ENCODE peak calls at places on chromosomes 12 and 14, in six cellular contexts. L is MM.1S, Q is psoas muscle, H is transverse colon, Y is H9, X is heart right ventricle. C is an unnamed sample. For H3K4me1, the result is how much of the 10 kb centered on the place peaks cover.

GRCh38 chr12:5262885-5263284 is 169.0 kb upstream of the NTF3 start:
- DNase-seq in L (no peak), Q (no peak), H (no peak), Y (no peak), X (no peak), C (no peak)

GRCh38 chr12:69430942-69431603 is 39.1 kb upstream of the FRS2 start:
- DNase-seq in L (peak), Q (no peak), H (no peak), Y (no peak), X (peak), C (no peak)

GRCh38 chr14:68819260-68819691 is 26.4 kb upstream of the ZFP36L1 start:
- DNase-seq in L (no peak), Q (no peak), H (peak), Y (peak), X (no peak), C (no peak)

GRCh38 chr12:95999484-95999883 is 3.3 kb upstream of the HAL start:
- DNase-seq in L (no peak), Q (no peak), H (no peak), Y (no peak), X (no peak), C (no peak)

GRCh38 chr12:47194501-47194900 is 114.7 kb upstream of the AMIGO2 start:
- DNase-seq in L (peak), Q (no peak), H (no peak), Y (no peak), X (no peak), C (no peak)

GRCh38 chr14:63454863-63455622 is 88.1 kb downstream of the PPP2R5E start:
- DNase-seq in L (no peak), Q (no peak), H (no peak), Y (no peak), X (no peak), C (no peak)

GRCh38 chr14:63852817-63853730 is at the start of gene SYNE2:
- DNase-seq in L (peak), Q (peak), H (peak), Y (peak), X (peak), C (peak)

GRCh38 chr14:93903342-93904184 is 23.6 kb upstream of the FAM181A start:
- DNase-seq in L (no peak), Q (no peak), H (no peak), Y (peak), X (no peak), C (no peak)

GRCh38 chr14:61174395-61175386 is 106.4 kb downstream of the TMEM30B start:
- DNase-seq in L (no peak), Q (no peak), H (no peak), Y (no peak), X (no peak), C (no peak)

GRCh38 chr14:92121207-92121669 is 268 bp downstream of the NDUFB1 start:
- DNase-seq in L (peak), Q (peak), H (peak), Y (no peak), X (peak), C (no peak)

GRCh38 chr12:57456145-57456700 is 1.1 kb downstream of the INHBE start:
- DNase-seq in L (peak), Q (no peak), H (no peak), Y (peak), X (no peak), C (no peak)

GRCh38 chr14:80275208-80275850 is 64.0 kb upstream of the DIO2 start:
- DNase-seq in L (no peak), Q (no peak), H (no peak), Y (no peak), X (no peak), C (no peak)

GRCh38 chr12:14841761-14842160 is 1.6 kb downstream of the ART4 start:
- DNase-seq in L (no peak), Q (peak), H (peak), Y (no peak), X (peak), C (peak)

GRCh38 chr12:82970614-82971013 is 283.9 kb downstream of the TMTC2 start:
- DNase-seq in L (no peak), Q (no peak), H (no peak), Y (no peak), X (no peak), C (no peak)

GRCh38 chr12:219891-220352 is 6.0 kb upstream of the SLC6A12 start:
- DNase-seq in L (peak), Q (peak), H (peak), Y (peak), X (peak), C (no peak)

GRCh38 chr14:44914849-44915248 is 46.9 kb downstream of the KLHL28 start:
- DNase-seq in L (no peak), Q (no peak), H (no peak), Y (peak), X (peak), C (no peak)

GRCh38 chr12:121223283-121223946 is 13.5 kb downstream of the P2RX4 start:
- DNase-seq in L (no peak), Q (no peak), H (peak), Y (peak), X (no peak), C (no peak)

GRCh38 chr14:81455344-81455743 is 55.2 kb upstream of the STON2 start:
- DNase-seq in L (no peak), Q (no peak), H (no peak), Y (no peak), X (no peak), C (no peak)

GRCh38 chr14:102090713-102091112 is 3.9 kb upstream of the HSP90AA1 start:
- DNase-seq in L (no peak), Q (no peak), H (no peak), Y (no peak), X (no peak), C (no peak)

GRCh38 chr12:69240625-69240984 is 1.2 kb downstream of the CPSF6 start:
- DNase-seq in L (peak), Q (no peak), H (no peak), Y (no peak), X (no peak), C (no peak)

DNA sequence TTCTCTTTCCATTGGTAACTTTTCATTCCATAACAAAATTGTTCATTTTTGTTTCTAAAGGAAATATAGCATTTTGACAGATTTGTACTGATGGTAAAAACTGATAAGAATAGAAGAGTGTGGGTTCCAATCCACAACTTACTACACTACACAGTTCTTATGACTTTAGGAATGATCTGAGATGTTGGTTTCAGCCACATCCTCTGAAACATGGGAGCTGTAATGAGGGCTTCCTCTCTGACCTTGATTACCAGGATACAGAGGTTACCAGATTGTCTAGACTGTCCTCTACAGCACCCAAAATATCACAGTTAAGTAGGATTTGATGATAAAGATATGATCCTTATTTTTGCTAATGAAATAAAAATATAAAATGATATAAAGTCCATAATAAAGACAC is 1184.6 kb downstream of the FLRT2 start:
- DNase-seq in L (no peak), Q (no peak), H (no peak), Y (no peak), X (no peak), C (no peak)
- H3K27ac ChIP-seq in L (peak), Q (no peak), H (no peak), Y (no peak), X (no peak), C (no peak)

DNA sequence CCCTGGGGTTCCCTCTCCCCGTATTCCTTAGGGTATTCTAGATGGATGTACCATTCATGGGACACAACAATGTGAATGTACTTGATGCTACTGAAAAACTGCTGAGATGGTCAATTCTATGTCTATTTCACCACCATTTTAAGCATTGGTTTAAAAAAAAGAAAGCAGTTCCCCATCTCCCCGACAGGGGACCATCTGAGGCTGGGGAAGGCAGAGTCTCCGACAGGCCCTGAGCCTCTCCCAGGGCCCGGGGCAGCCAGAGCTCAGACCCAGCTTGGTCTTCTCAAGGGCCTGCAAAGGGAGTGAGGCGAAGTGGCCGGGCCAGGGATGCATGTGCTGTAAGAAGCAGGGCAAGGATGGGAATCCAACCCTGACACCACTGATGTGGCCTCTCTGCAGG is 234.2 kb downstream of the BCL11B start:
- DNase-seq in L (no peak), Q (no peak), H (no peak), Y (peak), X (no peak), C (no peak)
- TF ChIP-seq CTCF in L (no peak), Q (no peak), H (no peak), Y (peak), X (no peak), C (peak)

DNA sequence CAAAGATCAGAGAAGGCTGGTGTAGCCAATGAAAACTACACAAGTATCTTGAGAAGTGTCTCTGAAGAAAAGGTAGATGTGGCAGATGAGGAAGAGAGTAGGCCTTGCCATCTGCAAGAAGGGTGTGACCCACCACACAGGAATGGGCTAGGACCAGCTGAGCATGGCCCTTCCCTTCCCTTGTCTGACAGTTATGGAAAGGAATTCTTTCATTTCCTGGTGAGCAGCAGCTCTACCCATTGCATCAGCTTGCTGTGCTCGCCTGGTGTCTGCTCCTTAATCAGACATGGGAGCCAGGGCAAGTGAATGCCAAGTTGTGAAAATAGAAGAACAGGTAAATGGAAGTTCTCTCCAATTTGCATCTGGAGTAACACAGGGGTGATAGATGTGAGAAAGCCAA is 145.2 kb upstream of the KRR1 start:
- DNase-seq in L (no peak), Q (no peak), H (no peak), Y (no peak), X (no peak), C (no peak)
- H3K4me1 ChIP-seq in L (under half), Q (under half), H (under half), Y (under half), X (under half), C (under half)

GRCh38 chr14:21233457-21234076 is 35.7 kb downstream of the HNRNPC start:
- DNase-seq in L (no peak), Q (no peak), H (no peak), Y (no peak), X (no peak), C (no peak)
- H3K27ac ChIP-seq in L (no peak), Q (no peak), H (no peak), Y (no peak), X (no peak), C (no peak)

C was measured in thoracic aorta.